ENCODE peak calls at places on chromosomes 1 and 21, in seven cellular contexts. Y is right atrium auricular region, V is thoracic aorta, O is tibial nerve, B is heart right ventricle, F is Peyer's patch, Z is IMR-90. I is an unnamed sample. For H3K4me1, the result is how much of the 10 kb centered on the place peaks cover.

GRCh38 chr1:56709269-56709880 is 64.3 kb downstream of the PRKAA2 start:
- DNase-seq in V (no peak), B (no peak), F (no peak), O (no peak), Y (no peak), Z (peak), I (no peak)

GRCh38 chr1:30109853-30110252 is 613.5 kb downstream of the MATN1 start:
- DNase-seq in Y (peak), Z (peak), V (peak), F (no peak), O (no peak), B (peak), I (no peak)

GRCh38 chr1:82446251-82446650 is 645.5 kb downstream of the ADGRL2 start:
- DNase-seq in Z (no peak), B (no peak), F (no peak), V (no peak), Y (no peak), O (no peak), I (no peak)

GRCh38 chr1:245971711-245972085 is 535.4 kb downstream of the SMYD3 start:
- DNase-seq in Z (peak), F (no peak), B (no peak), Y (no peak), V (no peak), O (no peak), I (no peak)

GRCh38 chr21:46393941-46394818 is 64.5 kb upstream of the DIP2A start:
- DNase-seq in B (no peak), Y (no peak), F (no peak), O (no peak), V (no peak), Z (no peak), I (no peak)

GRCh38 chr1:155219592-155220031 is 11.1 kb downstream of the MTX1 start:
- DNase-seq in V (no peak), Z (no peak), B (no peak), Y (no peak), O (no peak), F (no peak), I (no peak)

GRCh38 chr21:35265170-35265877 is 216.2 kb upstream of the RUNX1 start:
- DNase-seq in Y (no peak), Z (peak), B (no peak), V (no peak), F (no peak), O (no peak), I (no peak)

GRCh38 chr1:151825811-151826660 is 5.6 kb downstream of the RORC start:
- DNase-seq in F (no peak), O (no peak), Z (no peak), B (no peak), Y (no peak), V (no peak), I (no peak)

GRCh38 chr1:3645666-3646355 is 4.1 kb downstream of the WRAP73 start:
- DNase-seq in F (peak), Z (no peak), Y (no peak), V (no peak), B (no peak), O (no peak), I (no peak)

GRCh38 chr1:34779526-34779925 is 1.5 kb upstream of the GJB3 start:
- DNase-seq in F (no peak), Z (no peak), Y (no peak), O (no peak), B (no peak), V (no peak), I (peak)

GRCh38 chr1:228871314-228872061 is 136.2 kb downstream of the RHOU start:
- DNase-seq in F (no peak), V (no peak), B (no peak), O (no peak), Y (no peak), Z (no peak), I (no peak)

GRCh38 chr21:44987886-44988606 is 48.2 kb downstream of the SLX9 start:
- DNase-seq in V (no peak), O (no peak), Y (no peak), F (no peak), B (no peak), Z (no peak), I (no peak)

GRCh38 chr1:1337793-1338147 is 6.7 kb downstream of the TAS1R3 start:
- DNase-seq in B (no peak), Y (no peak), F (peak), O (no peak), V (no peak), Z (no peak), I (no peak)

GRCh38 chr1:206651958-206652890 is 16.9 kb downstream of the DYRK3 start:
- DNase-seq in F (no peak), Z (no peak), O (no peak), Y (no peak), V (no peak), B (no peak), I (no peak)

GRCh38 chr1:18899363-18900049 is 2.8 kb downstream of the ALDH4A1 start:
- DNase-seq in V (no peak), B (no peak), Z (no peak), Y (no peak), F (no peak), O (no peak), I (no peak)

GRCh38 chr1:18893120-18893519 is 9.2 kb downstream of the ALDH4A1 start:
- DNase-seq in B (no peak), V (no peak), F (no peak), Y (no peak), O (no peak), Z (no peak), I (no peak)

GRCh38 chr1:18898567-18898966 is 3.8 kb downstream of the ALDH4A1 start:
- DNase-seq in Z (no peak), B (no peak), O (no peak), V (no peak), Y (no peak), F (no peak), I (no peak)

GRCh38 chr1:18890704-18891103 is 11.7 kb downstream of the ALDH4A1 start:
- DNase-seq in O (no peak), Y (no peak), B (no peak), F (no peak), V (no peak), Z (peak), I (peak)

DNA sequence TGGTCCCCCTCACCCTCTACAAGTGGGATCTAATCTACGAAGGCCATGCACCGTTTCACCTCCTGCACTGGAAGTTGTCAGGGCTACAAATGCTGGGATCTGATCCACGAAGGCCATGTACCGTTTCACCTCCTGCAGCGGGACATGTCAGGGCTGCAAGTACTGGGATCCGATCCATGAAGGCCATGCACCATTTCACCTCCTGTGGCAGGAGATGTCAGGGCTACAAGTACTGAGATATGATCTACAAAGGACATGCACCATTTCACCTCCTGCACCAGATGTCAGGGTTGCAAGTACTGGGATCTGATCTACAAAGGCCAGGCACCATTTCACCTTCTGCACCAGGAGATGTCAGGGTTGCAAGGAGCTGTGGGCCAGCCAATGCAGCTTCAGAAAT is 7.0 kb downstream of the ALDH4A1 start:
- DNase-seq in Y (no peak), V (no peak), Z (no peak), O (no peak), F (no peak), B (no peak), I (no peak)
- TF ChIP-seq CTCF in Y (no peak), V (no peak), Z (no peak), O (no peak), F (no peak), B (no peak), I (no peak)

DNA sequence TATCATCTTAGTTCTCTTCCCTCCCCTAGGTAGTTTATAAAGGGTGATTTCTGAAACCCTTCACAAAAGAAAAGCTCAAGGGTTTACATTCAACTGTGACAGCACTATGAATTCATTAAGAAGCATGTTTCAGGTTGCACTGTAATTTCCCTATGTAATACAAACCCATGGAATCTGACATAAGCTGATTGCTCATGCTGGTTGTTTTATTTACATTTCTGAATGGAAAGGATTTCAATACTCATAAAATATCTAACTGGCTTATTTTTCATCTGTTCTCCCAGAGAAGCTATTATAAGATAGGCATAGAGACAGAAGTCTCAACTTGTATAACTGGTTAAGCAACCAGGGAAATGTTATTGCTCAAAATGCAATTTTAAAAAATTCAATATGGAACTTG is 20.5 kb downstream of the WNT2B start:
- DNase-seq in V (no peak), O (no peak), Y (no peak), Z (peak), F (no peak), B (no peak), I (no peak)
- H3K4me1 ChIP-seq in V (under half), O (under half), Y (under half), Z (under half), F (under half), B (under half), I (under half)

DNA sequence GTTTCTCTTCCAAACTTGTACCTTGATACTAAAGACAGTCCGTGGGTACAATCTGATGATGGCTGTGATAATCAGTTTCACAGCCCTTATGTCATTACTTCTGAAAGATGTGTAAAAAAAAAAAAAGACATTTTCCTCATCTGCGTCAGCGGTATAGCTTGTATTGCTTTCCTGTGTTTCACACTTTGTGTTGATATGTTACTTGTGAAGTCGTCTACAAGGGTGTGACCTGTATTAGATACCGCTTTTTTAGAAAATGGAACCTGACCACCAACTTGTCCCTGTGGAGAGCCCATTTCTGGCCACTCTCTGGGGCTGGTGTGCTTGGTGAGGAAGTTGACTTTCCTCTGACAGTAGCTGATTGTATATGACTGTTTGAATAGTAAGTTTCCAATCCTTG is 50.5 kb downstream of the PEX14 start:
- DNase-seq in B (no peak), O (no peak), F (no peak), V (no peak), Z (no peak), Y (no peak), I (no peak)
- H3K4me3 ChIP-seq in B (no peak), O (no peak), F (no peak), V (no peak), Z (no peak), Y (no peak), I (no peak)

DNA sequence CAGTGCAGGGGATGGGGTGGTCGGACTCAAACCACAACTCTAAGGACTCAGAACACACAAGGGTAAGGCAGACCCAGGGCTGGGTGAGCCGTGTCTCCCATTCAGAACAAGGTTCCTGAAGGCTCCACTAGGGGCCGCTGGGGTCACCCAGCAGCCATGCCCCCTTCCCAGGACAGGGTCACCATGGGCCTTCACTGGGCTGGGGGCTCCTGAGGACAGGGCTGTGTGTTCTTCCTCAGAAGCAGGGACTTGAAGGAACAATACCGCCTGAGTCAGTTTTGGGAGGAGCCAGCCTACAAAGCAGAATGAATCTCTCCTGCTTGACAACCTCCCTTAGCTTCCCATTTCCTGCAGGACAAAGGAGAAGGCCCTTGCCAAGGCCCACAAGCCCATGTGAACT is 15.4 kb downstream of the RIMS3 start:
- DNase-seq in B (no peak), F (no peak), O (no peak), Z (no peak), V (no peak), Y (no peak), I (no peak)
- TF ChIP-seq CTCF in B (peak), F (no peak), O (no peak), Z (peak), V (no peak), Y (no peak), I (no peak)

GRCh38 chr1:6866825-6867224 is 81.6 kb downstream of the CAMTA1 start:
- DNase-seq in O (no peak), Y (no peak), V (no peak), Z (no peak), F (no peak), B (no peak), I (no peak)
- H3K4me1 ChIP-seq in O (under half), Y (under half), V (half or more), Z (under half), F (under half), B (under half), I (under half)

GRCh38 chr1:115475901-115476300 is 137.9 kb upstream of the NGF start:
- DNase-seq in Y (no peak), O (no peak), V (no peak), Z (no peak), F (no peak), B (no peak), I (no peak)

GRCh38 chr1:115476616-115477015 is 138.6 kb upstream of the NGF start:
- DNase-seq in O (no peak), Y (peak), F (no peak), Z (no peak), V (no peak), B (no peak), I (no peak)

GRCh38 chr1:115475252-115475651 is 137.2 kb upstream of the NGF start:
- DNase-seq in Z (no peak), Y (peak), V (no peak), F (no peak), B (no peak), O (no peak), I (no peak)

GRCh38 chr1:115477071-115477470 is 139.0 kb upstream of the NGF start:
- DNase-seq in Y (peak), Z (no peak), F (no peak), V (no peak), O (no peak), B (no peak), I (no peak)

GRCh38 chr1:115478933-115479551 is 141.0 kb upstream of the NGF start:
- DNase-seq in V (no peak), Z (no peak), B (no peak), O (no peak), F (peak), Y (peak), I (no peak)
- H3K4me3 ChIP-seq in V (peak), Z (no peak), B (no peak), O (no peak), F (no peak), Y (no peak), I (peak)

GRCh38 chr21:32132409-32132808 is 146.4 kb downstream of the MIS18A start:
- DNase-seq in Z (no peak), Y (no peak), O (no peak), F (no peak), B (no peak), V (no peak), I (no peak)
- TF ChIP-seq CTCF in Z (no peak), Y (no peak), O (no peak), F (no peak), B (no peak), V (no peak), I (no peak)

DNA sequence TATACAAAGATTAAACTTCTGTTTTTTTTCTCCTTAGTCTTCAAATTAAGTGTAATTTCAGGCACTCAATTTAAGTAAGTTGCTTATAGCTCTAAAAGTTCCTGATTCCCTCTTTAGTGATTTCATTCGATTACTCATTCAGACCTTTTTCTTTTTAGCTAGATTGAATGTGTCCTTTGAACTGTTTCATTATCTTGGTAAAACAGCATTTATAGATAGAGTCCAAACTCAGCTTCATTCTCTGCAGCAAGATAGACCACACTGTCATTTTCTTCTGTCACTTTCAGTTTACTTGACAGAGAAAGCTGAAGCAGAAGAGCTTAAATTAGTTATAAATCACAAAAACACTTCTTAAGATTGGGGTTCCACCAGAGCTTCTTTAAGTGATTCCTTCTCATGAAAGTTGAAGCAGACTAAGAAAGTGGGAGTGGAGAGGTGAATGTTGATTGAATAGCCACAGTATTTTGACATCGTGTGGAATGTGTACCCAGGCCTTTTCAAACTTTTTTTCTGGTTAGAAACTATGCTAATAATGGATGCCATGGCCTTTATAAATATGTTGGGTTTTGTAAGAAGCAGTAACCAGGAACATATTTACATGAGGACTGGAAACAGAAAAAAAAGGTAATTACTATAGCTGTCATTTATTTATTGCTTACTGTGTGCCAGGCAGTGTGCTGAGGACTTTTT is 52.2 kb downstream of the ZBTB40 start:
- DNase-seq in O (no peak), B (no peak), F (no peak), Z (peak), V (no peak), Y (no peak), I (no peak)
- H3K4me1 ChIP-seq in O (under half), B (under half), F (under half), Z (under half), V (under half), Y (under half), I (under half)

GRCh38 chr1:93608188-93609109 is 73.2 kb downstream of the BCAR3 start:
- DNase-seq in F (no peak), V (no peak), B (peak), O (no peak), Y (peak), Z (peak), I (no peak)
- H3K4me3 ChIP-seq in F (no peak), V (peak), B (no peak), O (no peak), Y (no peak), Z (no peak), I (no peak)